ENCODE peak calls at places on chromosome 13, in four cellular contexts. F is adrenal gland, A is tibial nerve, J is HCT116. B is an unnamed sample.

GRCh38 chr13:80363890-80364503 is 23.1 kb upstream of the SPRY2 start:
- DNase-seq in A (no peak), J (no peak), F (no peak), B (no peak)

GRCh38 chr13:62906896-62907295 is 1491.2 kb upstream of the PCDH20 start:
- DNase-seq in F (no peak), J (no peak), A (no peak), B (no peak)

GRCh38 chr13:84902243-84902642 is 897.0 kb downstream of the SLITRK6 start:
- DNase-seq in J (no peak), F (no peak), A (no peak), B (no peak)

GRCh38 chr13:79434578-79434977 is 28.5 kb upstream of the RBM26 start:
- DNase-seq in A (no peak), J (no peak), F (no peak), B (no peak)

GRCh38 chr13:29909975-29910674 is 59.7 kb upstream of the UBL3 start:
- DNase-seq in F (no peak), J (no peak), A (no peak), B (no peak)

GRCh38 chr13:67134322-67135129 is 95.6 kb downstream of the PCDH9 start:
- DNase-seq in J (no peak), A (no peak), F (no peak), B (no peak)

GRCh38 chr13:73898276-73898675 is 235.9 kb downstream of the KLF12 start:
- DNase-seq in F (no peak), A (no peak), J (no peak), B (no peak)

GRCh38 chr13:103883152-103883551 is 816.9 kb upstream of the SLC10A2 start:
- DNase-seq in F (peak), J (peak), A (peak), B (peak)

GRCh38 chr13:59461411-59461810 is 702.3 kb downstream of the DIAPH3 start:
- DNase-seq in A (no peak), F (no peak), J (no peak), B (no peak)
- TF ChIP-seq POLR2A in A (no peak), F (no peak), J (no peak), B (no peak)

GRCh38 chr13:28349371-28349770 is 145.6 kb downstream of the FLT1 start:
- DNase-seq in J (no peak), A (no peak), F (no peak), B (no peak)
- H3K27ac ChIP-seq in J (no peak), A (no peak), F (no peak), B (no peak)

GRCh38 chr13:65926750-65927171 is 1303.4 kb downstream of the PCDH9 start:
- DNase-seq in A (no peak), F (no peak), J (peak), B (peak)
- TF ChIP-seq CTCF in A (no peak), F (no peak), J (peak), B (no peak)

GRCh38 chr13:26308250-26308649 is 54.3 kb downstream of the CDK8 start:
- DNase-seq in J (no peak), A (no peak), F (no peak), B (no peak)

GRCh38 chr13:26310470-26310869 is 56.5 kb downstream of the CDK8 start:
- DNase-seq in F (no peak), J (no peak), A (no peak), B (no peak)

GRCh38 chr13:26310003-26310402 is 56.1 kb downstream of the CDK8 start:
- DNase-seq in A (no peak), J (no peak), F (no peak), B (no peak)

GRCh38 chr13:26307701-26308100 is 53.8 kb downstream of the CDK8 start:
- DNase-seq in F (no peak), J (no peak), A (no peak), B (no peak)

DNA sequence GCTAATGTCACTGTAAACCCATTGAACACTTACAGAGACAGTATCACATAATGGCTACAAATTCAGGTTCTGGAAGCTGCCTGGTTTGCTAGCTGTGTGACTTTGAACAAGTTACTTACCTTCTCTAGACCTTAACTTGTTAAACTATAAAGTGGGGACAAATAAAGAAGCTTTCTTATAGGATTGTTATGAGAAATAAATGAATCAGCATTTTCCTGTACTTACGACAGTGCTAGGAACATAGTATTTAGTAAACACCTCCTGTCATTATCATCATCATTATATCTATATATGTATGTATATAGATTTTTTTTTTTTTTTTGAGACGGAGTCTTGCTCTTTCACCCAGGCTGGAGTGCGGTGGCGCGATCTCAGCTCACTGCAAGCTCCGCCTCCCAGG is 54.9 kb downstream of the CDK8 start:
- DNase-seq in A (no peak), F (no peak), J (no peak), B (no peak)
- TF ChIP-seq POLR2A in A (no peak), F (no peak), J (no peak), B (no peak)

DNA sequence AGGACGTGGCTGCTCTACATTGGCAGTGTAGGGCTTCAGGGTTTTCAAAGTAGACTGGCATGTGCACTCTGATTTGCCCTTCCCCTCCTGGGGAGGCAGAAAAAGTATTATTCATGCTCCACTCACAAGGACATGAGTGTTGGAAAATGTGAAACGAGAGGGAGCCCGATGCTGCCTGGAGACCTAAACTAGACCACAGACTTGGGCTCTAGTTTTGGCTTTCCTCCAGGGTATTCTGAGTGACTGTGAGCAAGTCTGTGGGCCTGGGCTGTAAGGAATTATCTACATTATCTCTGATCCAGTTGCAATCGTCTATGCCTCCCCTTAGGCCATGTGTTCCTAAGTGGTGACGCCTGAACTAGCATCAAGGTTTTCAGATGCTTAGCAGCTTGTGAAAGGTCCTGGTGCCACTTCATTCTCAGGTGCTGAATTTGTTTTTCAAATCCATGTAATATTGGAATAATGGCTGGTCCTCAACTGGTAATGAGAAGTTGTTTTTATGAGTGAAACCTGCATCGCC is 55.0 kb downstream of the MRPL57 start:
- DNase-seq in A (no peak), F (no peak), J (no peak), B (no peak)
- H3K27ac ChIP-seq in A (no peak), F (no peak), J (no peak), B (no peak)

GRCh38 chr13:40749327-40749726 is 21.7 kb downstream of the MRPS31 start:
- DNase-seq in A (no peak), F (no peak), J (no peak), B (no peak)
- TF ChIP-seq CTCF in A (no peak), F (no peak), J (peak), B (no peak)

DNA sequence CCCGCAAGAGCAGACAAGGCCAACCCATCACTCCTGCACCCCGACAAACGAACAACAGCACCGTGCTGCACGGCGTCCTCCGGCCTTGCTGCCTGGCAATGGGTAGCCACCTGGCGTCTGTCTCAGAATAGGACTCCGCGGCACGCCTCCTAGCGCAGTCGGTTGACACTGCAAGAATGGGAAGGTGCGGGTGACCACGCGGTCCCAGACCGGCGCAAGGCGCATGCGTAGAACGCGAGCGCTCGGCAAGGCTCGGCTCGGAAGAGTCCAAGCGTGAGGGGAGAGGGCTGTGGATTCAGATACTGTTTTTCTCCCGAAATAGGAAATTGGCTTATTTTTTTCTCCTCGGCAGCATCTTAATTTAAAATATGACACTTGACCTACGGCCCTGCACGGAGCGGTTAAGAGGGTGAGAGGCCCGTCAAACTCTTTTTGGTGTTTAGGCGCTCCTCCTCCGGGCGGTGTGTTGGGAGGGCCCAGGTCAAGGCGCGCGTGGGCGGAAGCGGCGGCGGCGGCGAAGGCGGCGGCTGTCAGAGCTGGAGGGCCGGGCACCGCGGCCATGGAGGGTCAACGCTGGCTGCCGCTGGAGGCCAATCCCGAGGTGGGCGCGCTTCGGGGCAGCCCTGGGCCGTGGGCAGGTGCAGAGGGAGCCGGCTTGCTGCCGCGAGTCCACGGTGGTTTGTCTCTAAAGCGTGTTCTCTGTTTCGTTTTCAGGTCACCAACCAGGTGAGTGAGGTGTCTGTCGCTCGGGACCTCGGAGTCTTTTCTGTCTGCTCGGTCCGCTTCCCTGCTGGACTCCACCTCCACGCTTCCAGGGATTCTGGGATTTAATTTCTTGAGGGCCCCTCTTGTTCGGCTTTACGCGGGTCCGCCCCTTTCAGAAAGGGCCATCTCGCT is at the start of gene UCHL3:
- DNase-seq in J (peak), F (peak), A (peak), B (peak)
- TF ChIP-seq POLR2A in J (peak), F (peak), A (no peak), B (peak)

GRCh38 chr13:43072394-43072793 is 49.0 kb downstream of the DNAJC15 start:
- DNase-seq in F (peak), J (no peak), A (peak), B (no peak)
- H3K27ac ChIP-seq in F (no peak), J (no peak), A (no peak), B (no peak)

DNA sequence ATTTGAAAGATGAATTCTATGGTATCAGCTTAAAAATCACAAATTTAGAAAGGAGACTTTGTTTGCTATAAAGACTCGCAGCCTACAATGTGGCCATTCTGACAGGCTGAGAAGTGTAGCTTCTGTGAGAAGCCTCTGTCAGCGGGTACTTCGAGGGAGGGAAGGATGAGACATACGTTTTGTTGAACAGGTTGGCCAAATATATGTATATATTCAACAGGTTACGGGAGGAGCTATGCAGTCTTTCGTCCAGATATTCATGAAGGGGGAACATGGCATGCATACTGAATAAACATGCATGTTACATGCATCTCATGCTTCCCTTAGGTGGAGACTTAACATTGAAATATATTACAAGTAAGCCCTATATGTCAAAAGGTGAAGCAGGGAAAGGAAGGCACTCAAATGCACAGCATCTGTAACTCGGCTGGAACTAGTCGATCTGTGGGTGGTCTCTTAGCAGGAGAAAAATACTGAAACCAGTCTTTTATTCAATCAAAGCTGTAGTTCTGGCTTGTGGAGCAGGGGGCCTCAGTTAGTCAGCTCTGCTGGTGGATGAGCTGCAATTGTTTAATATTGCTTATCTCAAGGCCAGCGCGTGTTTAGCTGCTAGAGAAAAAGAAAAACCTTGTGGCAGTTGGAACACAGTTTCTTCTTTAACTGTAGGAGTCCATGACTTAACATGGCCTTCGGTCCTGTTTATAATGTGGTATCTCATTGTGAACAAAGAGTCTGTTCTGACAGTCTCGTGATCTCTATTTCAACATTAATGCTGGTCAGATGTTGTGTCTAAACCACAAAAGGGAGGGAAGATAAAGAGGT is 94.3 kb downstream of the FAM216B start:
- DNase-seq in J (no peak), A (no peak), F (peak), B (no peak)
- TF ChIP-seq CTCF in J (no peak), A (no peak), F (peak), B (no peak)

DNA sequence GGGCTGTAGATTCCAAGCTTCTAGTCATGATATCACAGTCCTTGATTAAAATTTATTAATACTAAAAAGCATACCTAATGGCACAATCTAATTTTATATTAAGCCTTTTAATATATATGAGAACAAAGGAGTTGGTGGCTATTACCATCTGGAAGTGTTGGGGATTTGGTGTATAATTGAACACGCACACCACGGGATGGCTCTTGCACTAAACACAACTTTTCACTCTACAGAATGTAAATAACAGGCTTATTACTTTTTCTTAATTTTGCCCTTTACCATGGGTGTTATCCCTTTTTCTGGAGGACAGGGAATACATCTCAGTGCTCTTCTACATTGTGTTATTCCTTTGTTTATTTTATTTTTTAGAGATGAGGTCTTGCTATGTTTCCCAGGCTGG is 21.6 kb downstream of the POMP start:
- DNase-seq in J (no peak), A (no peak), F (no peak), B (no peak)
- TF ChIP-seq POLR2A in J (no peak), A (no peak), F (no peak), B (no peak)

B was measured in body of pancreas.